ENCODE peak calls at places on chromosomes 12 and 14, in eight cellular contexts. F is erythroblast; K is SK-N-SH; O is activated CD8-positive, alpha-beta T cell treated with anti-CD3 and anti-CD28 coated beads, Interleukin-2, amount 10 ng/mL, durations not matched to agents 7 days and 5 days; S is dermis microvascular lymphatic vessel endothelial cell; P is ACHN; A is NCI-H1092 treated with DMSO at 0.1 percent for 48 hours; E is A549. I is an unnamed sample.
A peak's percentile ranks its signal among the peaks of the same experiment; 100 is the strongest.

GRCh38 chr14:90518941-90519256 is 122.1 kb downstream of the CALM1 start:
- DNase-seq in F (peak; percentile 66), K (no peak), O (peak; percentile 62), S (peak; percentile 25), P (peak; percentile 34), A (no peak), E (no peak), I (no peak)

GRCh38 chr14:22780941-22781605 is 14.6 kb downstream of the OXA1L start:
- DNase-seq in F (no peak), K (no peak), O (no peak), S (no peak), P (no peak), A (no peak), E (no peak), I (no peak)

GRCh38 chr12:77104792-77105191 is 39.4 kb upstream of the E2F7 start:
- DNase-seq in F (no peak), K (no peak), O (no peak), S (no peak), P (peak; percentile 91), A (no peak), E (no peak), I (peak; percentile 66)

GRCh38 chr12:2876431-2877046 is 435 bp downstream of the FOXM1 start:
- DNase-seq in F (peak; percentile 87), K (no peak), O (peak; percentile 48), S (no peak), P (peak; percentile 63), A (peak; percentile 49), E (peak; percentile 71), I (peak; percentile 64)

GRCh38 chr12:76183459-76184186 is 99.1 kb upstream of the NAP1L1 start:
- DNase-seq in F (peak; percentile 17), K (no peak), O (no peak), S (peak; percentile 65), P (peak; percentile 97), A (no peak), E (peak; percentile 64), I (peak; percentile 95)

GRCh38 chr12:106642991-106643390 is 60.2 kb downstream of the RFX4 start:
- DNase-seq in F (no peak), K (no peak), O (no peak), S (no peak), P (no peak), A (no peak), E (no peak), I (no peak)

GRCh38 chr14:65686761-65687160 is 274.2 kb downstream of the FUT8 start:
- DNase-seq in F (no peak), K (no peak), O (no peak), S (no peak), P (no peak), A (no peak), E (no peak), I (no peak)

GRCh38 chr12:133058203-133059125 is 21.2 kb downstream of the ZNF84 start:
- DNase-seq in F (peak; percentile 44), K (no peak), O (no peak), S (no peak), P (peak; percentile 15), A (peak; percentile 16), E (no peak), I (no peak)

GRCh38 chr14:33799705-33800269 is 151.1 kb downstream of the EGLN3 start:
- DNase-seq in F (peak; percentile 9), K (no peak), O (no peak), S (no peak), P (no peak), A (peak; percentile 32), E (no peak), I (no peak)

GRCh38 chr12:86513206-86513605 is 257.0 kb upstream of the MGAT4C start:
- DNase-seq in F (no peak), K (no peak), O (no peak), S (no peak), P (no peak), A (no peak), E (no peak), I (no peak)

GRCh38 chr12:49330631-49331359 is 6.2 kb downstream of the C1QL4 start:
- DNase-seq in F (no peak), K (no peak), O (no peak), S (no peak), P (no peak), A (no peak), E (no peak), I (no peak)

GRCh38 chr12:2284857-2285256 is 232.1 kb downstream of the CACNA1C start:
- DNase-seq in F (peak; percentile 24), K (peak; percentile 86), O (peak; percentile 43), S (no peak), P (peak; percentile 77), A (peak; percentile 86), E (peak; percentile 47), I (peak; percentile 35)

GRCh38 chr12:68374315-68374982 is 42.3 kb upstream of the MDM1 start:
- DNase-seq in F (peak; percentile 25), K (no peak), O (peak; percentile 60), S (no peak), P (no peak), A (no peak), E (no peak), I (no peak)

GRCh38 chr14:102911991-102912761 is 10.3 kb upstream of the AMN start:
- DNase-seq in F (no peak), K (peak; percentile 27), O (no peak), S (no peak), P (no peak), A (no peak), E (no peak), I (no peak)

GRCh38 chr14:68361231-68361630 is 431.6 kb downstream of the ZFP36L1 start:
- DNase-seq in F (no peak), K (no peak), O (no peak), S (no peak), P (peak; percentile 6), A (no peak), E (no peak), I (no peak)

GRCh38 chr12:109948382-109948781 is 47.8 kb downstream of the GIT2 start:
- DNase-seq in F (no peak), K (no peak), O (no peak), S (no peak), P (no peak), A (no peak), E (no peak), I (no peak)